ENCODE peak calls at places on chromosomes 12 and 14, in four cellular contexts. C is coronary artery, K is cardiac muscle cell, V is kidney epithelial cell. T is an unnamed sample.
A peak's percentile ranks its signal among the peaks of the same experiment; 100 is the strongest.

GRCh38 chr12:65170245-65170881 is 980 bp downstream of the LEMD3 start:
- DNase-seq in C (peak; percentile 80), K (peak; percentile 78), V (no peak), T (no peak)

GRCh38 chr12:123010110-123010509 is 29.6 kb downstream of the ARL6IP4 start:
- DNase-seq in C (no peak), K (no peak), V (no peak), T (no peak)

GRCh38 chr12:123126294-123127144 is 24.4 kb downstream of the PITPNM2 start:
- DNase-seq in C (no peak), K (no peak), V (peak; percentile 98), T (peak; percentile 61)

GRCh38 chr12:33605776-33606175 is 166.2 kb upstream of the SYT10 start:
- DNase-seq in C (no peak), K (peak; percentile 46), V (no peak), T (no peak)

GRCh38 chr12:116919247-116919671 is 8.5 kb downstream of the FBXW8 start:
- DNase-seq in C (no peak), K (no peak), V (no peak), T (no peak)

GRCh38 chr12:6070472-6071257 is 53.8 kb downstream of the VWF start:
- DNase-seq in C (no peak), K (no peak), V (no peak), T (no peak)

GRCh38 chr14:92316937-92317336 is 6.0 kb upstream of the SLC24A4 start:
- DNase-seq in C (no peak), K (no peak), V (no peak), T (no peak)

GRCh38 chr12:45336331-45336730 is 120.4 kb downstream of the ANO6 start:
- DNase-seq in C (no peak), K (no peak), V (peak; percentile 86), T (peak; percentile 92)

GRCh38 chr14:105477659-105478623 is 3.3 kb downstream of the CRIP2 start:
- DNase-seq in C (no peak), K (no peak), V (no peak), T (no peak)

GRCh38 chr12:93767524-93767863 is 90.3 kb downstream of the CRADD start:
- DNase-seq in C (no peak), K (no peak), V (no peak), T (no peak)

GRCh38 chr12:68376901-68377300 is 44.7 kb upstream of the MDM1 start:
- DNase-seq in C (no peak), K (peak; percentile 62), V (no peak), T (no peak)

GRCh38 chr14:96676161-96676560 is 121.0 kb upstream of the VRK1 start:
- DNase-seq in C (no peak), K (no peak), V (peak; percentile 9), T (no peak)

GRCh38 chr12:124586756-124587155 is 19.3 kb upstream of the NCOR2 start:
- DNase-seq in C (no peak), K (no peak), V (no peak), T (no peak)

GRCh38 chr12:12024958-12025682 is 45.6 kb upstream of the BCL2L14 start:
- DNase-seq in C (no peak), K (no peak), V (no peak), T (no peak)

GRCh38 chr14:81311128-81311527 is 89.0 kb downstream of the STON2 start:
- DNase-seq in C (no peak), K (peak; percentile 20), V (no peak), T (no peak)

GRCh38 chr12:56873382-56873781 is 60.8 kb downstream of the SDR9C7 start:
- DNase-seq in C (no peak), K (no peak), V (no peak), T (no peak)

GRCh38 chr12:56867216-56867615 is 67.0 kb downstream of the SDR9C7 start:
- DNase-seq in C (no peak), K (no peak), V (no peak), T (no peak)

GRCh38 chr12:56877195-56878009 is 56.8 kb downstream of the SDR9C7 start:
- DNase-seq in C (no peak), K (no peak), V (no peak), T (no peak)

GRCh38 chr12:56874821-56875220 is 59.4 kb downstream of the SDR9C7 start:
- DNase-seq in C (no peak), K (no peak), V (no peak), T (no peak)

DNA sequence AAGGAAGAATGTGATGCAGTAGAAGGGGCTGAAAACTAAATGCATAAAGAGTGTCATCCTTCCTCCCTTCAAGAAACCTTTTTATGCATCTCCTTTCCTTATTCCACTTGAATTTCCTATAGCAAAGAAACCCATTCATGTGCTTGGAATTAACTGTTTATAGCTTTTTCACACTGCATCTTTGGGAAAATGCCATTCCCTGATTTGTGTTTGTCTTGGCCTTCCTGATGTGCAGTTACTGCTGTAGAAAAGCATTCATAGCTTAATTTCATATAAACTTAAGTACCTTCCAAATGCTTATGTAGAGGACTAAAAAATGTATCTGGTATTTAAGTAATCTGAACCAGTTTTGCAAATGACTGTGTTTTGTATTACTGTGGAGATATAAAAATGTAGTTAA is 61.8 kb downstream of the SDR9C7 start:
- DNase-seq in C (no peak), K (no peak), V (no peak), T (peak; percentile 29)
- H3K4me3 ChIP-seq in C (no peak overlapping the region), K (no peak overlapping the region), V (no peak overlapping the region), T (no peak overlapping the region)

DNA sequence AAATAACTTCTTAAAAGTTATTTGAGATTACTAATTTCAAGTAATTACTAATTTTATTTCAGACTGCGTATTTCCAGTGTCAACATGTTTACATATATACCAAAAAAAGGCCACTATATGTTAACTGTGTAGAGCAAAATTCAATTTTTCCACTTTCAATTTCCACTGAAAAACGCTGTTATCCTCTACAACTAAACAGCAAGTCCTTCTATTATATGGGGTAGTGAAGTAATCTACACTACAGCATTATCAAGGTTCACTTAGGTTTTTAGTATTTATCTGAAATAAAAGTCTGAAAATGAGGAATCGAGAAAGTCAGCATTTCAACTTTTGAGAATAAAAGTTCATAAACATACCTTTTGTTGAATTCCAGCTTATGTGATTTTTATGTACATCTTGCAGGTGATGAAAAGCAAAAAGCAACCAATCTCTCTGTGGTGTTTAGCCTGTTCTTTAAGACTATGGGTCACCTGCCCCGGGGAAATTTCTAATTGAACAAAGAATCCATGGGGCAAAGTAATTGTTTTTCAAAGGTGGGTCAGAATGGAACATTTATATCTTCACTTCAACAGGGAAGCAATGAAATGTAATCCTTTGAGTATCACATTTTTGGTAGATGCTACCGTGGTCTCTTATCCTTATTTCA is 3.3 kb downstream of the BTG1 start:
- DNase-seq in C (no peak), K (no peak), V (no peak), T (no peak)
- H3K4me3 ChIP-seq in C (peak overlapping the region; percentile 98), K (peak overlapping the region; percentile 99), V (peak overlapping the region; percentile 99), T (peak overlapping the region; percentile 95)

GRCh38 chr14:21535545-21536394 is 9.6 kb upstream of the SALL2 start:
- DNase-seq in C (no peak), K (no peak), V (no peak), T (no peak)
- H3K4me3 ChIP-seq in C (peak overlapping the region; percentile 62), K (peak overlapping the region; percentile 59), V (no peak overlapping the region), T (no peak overlapping the region)

GRCh38 chr12:118050972-118051910 is 9.7 kb downstream of the WSB2 start:
- DNase-seq in C (no peak), K (no peak), V (no peak), T (no peak)

GRCh38 chr12:118053071-118053985 is 7.7 kb downstream of the WSB2 start:
- DNase-seq in C (no peak), K (no peak), V (no peak), T (no peak)

GRCh38 chr12:118055144-118055557 is 5.8 kb downstream of the WSB2 start:
- DNase-seq in C (no peak), K (peak; percentile 21), V (no peak), T (no peak)

GRCh38 chr12:118055865-118056773 is 4.9 kb downstream of the WSB2 start:
- DNase-seq in C (no peak), K (no peak), V (no peak), T (no peak)

GRCh38 chr12:118052324-118053070 is 8.5 kb downstream of the WSB2 start:
- DNase-seq in C (peak; percentile 92), K (no peak), V (peak; percentile 94), T (peak; percentile 83)
- H3K4me3 ChIP-seq in C (peak overlapping the region; percentile 3), K (no peak overlapping the region), V (no peak overlapping the region), T (no peak overlapping the region)

GRCh38 chr12:132922676-132923075 is 33.4 kb downstream of the ZNF605 start:
- DNase-seq in C (no peak), K (no peak), V (no peak), T (no peak)

GRCh38 chr12:132923356-132923909 is 32.7 kb downstream of the ZNF605 start:
- DNase-seq in C (no peak), K (no peak), V (no peak), T (no peak)

GRCh38 chr12:132925597-132926416 is 30.3 kb downstream of the ZNF605 start:
- DNase-seq in C (no peak), K (no peak), V (no peak), T (no peak)

GRCh38 chr12:132924356-132924755 is 31.8 kb downstream of the ZNF605 start:
- DNase-seq in C (no peak), K (no peak), V (no peak), T (no peak)

DNA sequence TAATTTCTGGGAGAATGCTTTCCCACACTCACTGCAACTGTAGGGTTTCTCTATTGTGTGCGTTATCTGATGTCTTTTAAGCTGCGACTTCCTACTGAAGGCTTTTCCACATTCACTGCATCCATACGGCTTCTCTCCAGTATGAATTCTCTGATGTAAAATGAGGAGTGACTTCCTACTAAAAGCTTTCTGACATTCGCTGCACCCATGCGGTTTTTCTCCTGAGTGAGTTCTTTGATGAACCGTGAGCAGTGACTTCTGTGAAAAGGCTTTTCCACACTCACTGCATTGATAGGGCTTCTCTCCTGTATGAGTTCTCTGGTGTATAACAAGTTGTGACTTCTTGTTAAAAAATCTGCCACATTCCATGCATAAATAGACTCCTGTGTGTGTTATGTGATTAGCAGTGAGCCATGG is 29.7 kb downstream of the ZNF605 start:
- DNase-seq in C (no peak), K (no peak), V (no peak), T (no peak)
- H3K4me3 ChIP-seq in C (peak overlapping the region; percentile 20), K (no peak overlapping the region), V (no peak overlapping the region), T (no peak overlapping the region)

DNA sequence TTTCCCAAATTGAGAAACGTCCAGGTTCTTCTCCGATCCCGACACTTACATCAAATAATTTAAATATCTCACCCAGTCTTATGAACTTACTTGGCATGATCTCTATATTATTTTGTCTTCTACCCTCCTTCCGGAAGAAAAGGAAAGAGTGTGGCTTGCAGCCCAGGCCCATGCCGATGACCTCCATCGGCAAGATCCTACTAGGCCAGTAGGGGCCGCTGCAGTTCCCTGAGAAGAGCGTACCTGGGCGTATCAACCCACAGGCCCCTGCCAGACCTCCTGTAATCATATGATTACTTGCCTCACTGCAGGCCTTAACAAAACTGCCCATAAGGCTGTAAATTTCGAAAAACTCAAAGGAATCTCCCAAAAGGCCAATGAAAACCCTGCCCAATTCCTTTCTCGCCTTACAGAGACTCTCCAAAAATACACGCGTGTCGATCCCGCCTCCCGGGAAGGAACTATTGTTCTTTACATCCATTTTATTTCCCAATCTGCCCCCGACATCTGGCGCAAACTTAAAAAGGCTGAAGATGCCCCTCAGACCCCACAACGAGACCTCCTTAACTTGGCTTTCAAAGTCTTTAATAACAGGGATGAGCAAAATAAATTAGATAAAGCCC is 69.6 kb downstream of the MOK start:
- DNase-seq in C (no peak), K (peak; percentile 92), V (peak; percentile 51), T (peak; percentile 34)
- H3K4me3 ChIP-seq in C (peak overlapping the region; percentile 65), K (no peak overlapping the region), V (no peak overlapping the region), T (peak overlapping the region; percentile 23)

GRCh38 chr12:32535260-32535999 is 136.1 kb downstream of the FGD4 start:
- DNase-seq in C (peak; percentile 81), K (peak; percentile 87), V (no peak), T (no peak)
- H3K4me3 ChIP-seq in C (peak overlapping the region; percentile 69), K (no peak overlapping the region), V (peak overlapping the region; percentile 22), T (peak overlapping the region; percentile 58)

GRCh38 chr12:15783288-15783687 is 5.9 kb downstream of the EPS8 start:
- DNase-seq in C (no peak), K (no peak), V (no peak), T (no peak)
- H3K4me3 ChIP-seq in C (no peak overlapping the region), K (no peak overlapping the region), V (no peak overlapping the region), T (no peak overlapping the region)

T was measured in AG04449.